ENCODE peak calls at places on chromosome 19, in eight cellular contexts. V is SK-N-SH, Z is stomach, Q is K562, A is tibial nerve, I is sigmoid colon, T is H1, F is HepG2. D is an unnamed sample.

GRCh38 chr19:327291-328024 is 17.1 kb downstream of the MIER2 start:
- DNase-seq in Z (no peak), I (peak), T (no peak), V (no peak), Q (no peak), F (no peak), A (no peak), D (no peak)

GRCh38 chr19:18900700-18901502 is 4.9 kb upstream of the CERS1 start:
- DNase-seq in F (no peak), A (no peak), Q (no peak), Z (no peak), V (no peak), I (no peak), T (no peak), D (no peak)

GRCh38 chr19:42066075-42066754 is 3.8 kb downstream of the GRIK5 start:
- DNase-seq in V (peak), A (no peak), Q (peak), T (peak), F (no peak), Z (no peak), I (no peak), D (peak)

GRCh38 chr19:12034196-12034595 is 1.3 kb downstream of the ZNF433 start:
- DNase-seq in V (no peak), F (no peak), Z (no peak), T (no peak), Q (no peak), A (no peak), I (no peak), D (no peak)

GRCh38 chr19:42301646-42302204 is at the start of gene PRR19:
- DNase-seq in Q (peak), F (no peak), I (no peak), Z (no peak), A (no peak), V (no peak), T (no peak), D (no peak)

GRCh38 chr19:1027953-1028902 is 1.8 kb downstream of the CNN2 start:
- DNase-seq in I (peak), A (no peak), V (peak), Q (peak), T (peak), Z (peak), F (peak), D (peak)

GRCh38 chr19:6947745-6948144 is 60.4 kb downstream of the ADGRE1 start:
- DNase-seq in Q (no peak), Z (no peak), I (no peak), F (peak), V (no peak), A (no peak), T (no peak), D (peak)

GRCh38 chr19:925087-925911 is 536 bp upstream of the ARID3A start:
- DNase-seq in T (peak), F (peak), I (peak), Q (peak), A (peak), V (peak), Z (peak), D (peak)

GRCh38 chr19:47231215-47232054 is 436 bp upstream of the BBC3 start:
- DNase-seq in F (peak), Z (peak), Q (peak), I (peak), V (peak), T (peak), A (peak), D (peak)

GRCh38 chr19:46229442-46229841 is at the start of gene IGFL1:
- DNase-seq in Z (no peak), Q (no peak), T (no peak), A (no peak), F (no peak), I (no peak), V (no peak), D (no peak)

GRCh38 chr19:14977128-14977527 is 2.5 kb downstream of the SLC1A6 start:
- DNase-seq in V (no peak), I (no peak), A (no peak), T (no peak), F (no peak), Z (no peak), Q (no peak), D (no peak)

GRCh38 chr19:33174186-33174585 is 19.9 kb upstream of the LRP3 start:
- DNase-seq in A (no peak), T (no peak), Z (no peak), Q (no peak), F (no peak), V (no peak), I (no peak), D (no peak)

GRCh38 chr19:33175156-33175782 is 18.9 kb upstream of the LRP3 start:
- DNase-seq in Z (no peak), I (no peak), V (no peak), Q (no peak), T (no peak), A (no peak), F (no peak), D (no peak)

GRCh38 chr19:33176670-33177416 is 17.3 kb upstream of the LRP3 start:
- DNase-seq in Q (peak), F (peak), T (peak), V (peak), Z (peak), A (peak), I (peak), D (peak)

GRCh38 chr19:33177417-33177976 is 16.6 kb upstream of the LRP3 start:
- DNase-seq in T (peak), I (peak), V (peak), Q (no peak), Z (no peak), A (no peak), F (peak), D (peak)

GRCh38 chr19:33175886-33176669 is 18.1 kb upstream of the LRP3 start:
- DNase-seq in Z (no peak), V (peak), I (no peak), T (peak), A (no peak), Q (no peak), F (peak), D (peak)
- TF ChIP-seq EP300 in Z (no peak), V (no peak), I (no peak), T (no peak), A (no peak), Q (no peak), F (peak), D (no peak)

GRCh38 chr19:58213075-58213369 is 15.7 kb upstream of the ZNF544 start:
- DNase-seq in T (no peak), A (no peak), F (no peak), V (no peak), Q (no peak), Z (no peak), I (no peak), D (no peak)

GRCh38 chr19:58218899-58219298 is 9.8 kb upstream of the ZNF544 start:
- DNase-seq in F (peak), Q (peak), Z (no peak), A (no peak), V (peak), I (no peak), T (peak), D (no peak)

GRCh38 chr19:58217607-58218391 is 10.9 kb upstream of the ZNF544 start:
- DNase-seq in Q (no peak), Z (no peak), V (no peak), I (no peak), A (no peak), F (no peak), T (no peak), D (no peak)

GRCh38 chr19:58212336-58213074 is 16.2 kb upstream of the ZNF544 start:
- DNase-seq in V (no peak), T (no peak), A (no peak), I (no peak), Z (no peak), F (no peak), Q (no peak), D (peak)

GRCh38 chr19:58217069-58217481 is 11.6 kb upstream of the ZNF544 start:
- DNase-seq in F (no peak), I (no peak), T (no peak), Z (no peak), A (no peak), Q (no peak), V (no peak), D (no peak)
- TF ChIP-seq EP300 in F (no peak), I (no peak), T (no peak), Z (no peak), A (no peak), Q (no peak), V (no peak), D (no peak)

GRCh38 chr19:55605637-55606470 is at the start of gene ZNF865:
- DNase-seq in V (peak), Q (peak), F (peak), Z (peak), T (peak), I (peak), A (peak), D (peak)

GRCh38 chr19:55606471-55606787 is 982 bp downstream of the ZNF865 start:
- DNase-seq in Z (no peak), Q (no peak), V (no peak), T (no peak), I (no peak), F (no peak), A (no peak), D (no peak)

GRCh38 chr19:55605207-55605636 is 225 bp upstream of the ZNF865 start:
- DNase-seq in Z (peak), A (peak), Q (peak), V (peak), T (peak), F (peak), I (peak), D (peak)

GRCh38 chr19:55609326-55609725 is 3.9 kb downstream of the ZNF865 start:
- DNase-seq in T (no peak), V (no peak), Z (no peak), I (no peak), A (no peak), F (no peak), Q (no peak), D (no peak)

DNA sequence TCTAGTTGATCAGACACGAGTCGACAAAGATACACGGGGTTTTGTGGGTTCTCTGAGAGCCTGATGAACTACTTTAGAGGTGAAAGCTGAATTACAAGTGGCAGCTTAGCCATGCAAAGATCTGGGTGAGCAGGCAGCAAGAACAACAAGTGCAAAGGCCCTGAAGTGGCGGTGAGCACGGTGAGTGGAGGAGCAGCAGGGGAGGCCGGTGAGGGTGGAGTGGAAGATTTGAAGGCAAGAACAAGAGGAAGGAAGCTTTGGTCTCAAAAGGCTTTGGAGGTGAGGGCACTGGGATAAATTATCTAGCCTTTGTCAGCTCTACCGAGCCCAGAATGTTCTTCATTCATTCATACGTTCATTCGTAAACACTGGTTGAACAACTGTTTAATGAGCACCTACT is 1.4 kb downstream of the ZNF865 start:
- DNase-seq in F (no peak), A (no peak), Q (no peak), T (no peak), V (no peak), I (no peak), Z (no peak), D (no peak)
- TF ChIP-seq EP300 in F (no peak), A (no peak), Q (no peak), T (no peak), V (no peak), I (no peak), Z (no peak), D (no peak)

GRCh38 chr19:13376537-13376936 is 129.7 kb downstream of the CACNA1A start:
- DNase-seq in A (no peak), Q (no peak), T (no peak), V (no peak), F (no peak), I (no peak), Z (no peak), D (no peak)

GRCh38 chr19:13370948-13371347 is 135.3 kb downstream of the CACNA1A start:
- DNase-seq in F (no peak), A (no peak), Z (no peak), V (no peak), I (no peak), Q (no peak), T (no peak), D (no peak)

DNA sequence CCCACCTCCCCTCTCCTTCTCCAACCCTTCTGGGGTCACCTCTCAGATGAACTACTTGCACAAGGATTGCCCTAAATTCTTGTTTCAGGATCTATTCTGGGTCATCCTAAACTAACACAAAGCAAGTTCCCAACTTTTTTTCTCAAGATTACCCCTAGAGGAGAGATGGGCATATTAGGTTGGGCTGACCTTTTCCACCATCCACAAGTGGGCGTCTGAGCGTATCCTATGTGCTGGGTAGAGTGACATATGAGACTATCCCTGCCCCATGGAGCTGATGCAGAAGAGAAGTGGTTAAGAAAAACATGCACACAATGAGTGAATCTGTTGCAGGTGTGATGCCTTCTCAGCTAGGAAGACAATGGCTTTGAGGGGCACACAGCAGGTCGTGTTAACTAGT is 132.7 kb downstream of the CACNA1A start:
- DNase-seq in Z (no peak), V (no peak), T (no peak), Q (no peak), A (no peak), I (no peak), F (no peak), D (no peak)
- TF ChIP-seq EP300 in Z (no peak), V (no peak), T (no peak), Q (no peak), A (no peak), I (no peak), F (no peak), D (no peak)

DNA sequence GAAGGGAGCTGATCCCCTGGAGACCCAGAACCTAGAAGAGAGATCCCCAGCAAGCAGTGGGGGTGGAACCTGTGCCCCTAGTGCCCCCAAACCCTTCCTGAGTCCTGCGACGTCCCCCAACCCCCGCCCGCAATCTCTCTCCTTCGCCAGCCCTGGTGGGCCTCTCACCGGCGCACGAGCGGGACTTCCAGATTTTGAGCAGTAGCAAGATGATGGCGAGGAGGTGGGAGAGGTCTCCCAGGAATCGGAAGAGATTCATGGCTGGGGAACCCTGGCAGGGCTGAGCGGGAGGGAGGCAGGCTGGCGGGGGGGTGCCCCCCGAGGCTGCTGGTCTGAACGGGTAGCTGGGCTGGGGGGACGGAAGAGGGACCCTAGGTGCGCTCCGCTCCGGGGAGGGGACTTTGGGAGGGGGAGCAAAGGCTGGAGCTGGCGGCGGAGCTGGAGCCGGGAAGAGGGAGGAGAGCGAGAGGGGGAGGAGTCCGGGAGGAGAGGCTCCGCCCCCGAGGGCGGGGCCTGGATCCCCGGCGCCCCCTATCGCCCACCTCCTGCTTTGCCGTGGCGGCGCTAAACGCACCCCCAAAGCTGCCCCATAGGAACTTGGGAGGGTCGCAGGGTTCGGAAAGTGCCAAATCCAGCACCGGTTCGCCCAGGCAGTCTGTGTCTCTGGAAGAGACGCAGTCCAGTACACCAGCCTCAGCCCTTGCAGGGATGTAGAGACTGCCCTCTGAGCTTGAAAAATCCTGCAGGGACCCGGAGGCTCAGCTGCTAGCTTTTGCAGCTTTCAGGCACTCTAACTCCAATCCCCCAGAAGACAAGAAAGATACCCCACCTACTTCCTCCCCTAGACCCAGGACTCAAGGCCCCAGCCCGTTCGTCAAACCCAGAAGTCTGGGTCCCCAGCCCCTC is at the start of gene KDELR1:
- DNase-seq in T (peak), I (peak), V (peak), Z (peak), A (peak), F (peak), Q (peak), D (peak)
- TF ChIP-seq EP300 in T (no peak), I (no peak), V (no peak), Z (no peak), A (no peak), F (no peak), Q (no peak), D (no peak)

GRCh38 chr19:35751839-35752745 is 3.7 kb downstream of the LIN37 start:
- DNase-seq in Z (no peak), F (no peak), V (no peak), I (peak), T (no peak), Q (no peak), A (no peak), D (no peak)
- TF ChIP-seq EP300 in Z (no peak), F (no peak), V (no peak), I (no peak), T (no peak), Q (no peak), A (no peak), D (no peak)

GRCh38 chr19:4639531-4640246 is 373 bp downstream of the TNFAIP8L1 start:
- DNase-seq in Q (no peak), T (no peak), F (peak), I (peak), Z (no peak), V (peak), A (no peak), D (no peak)
- TF ChIP-seq EP300 in Q (no peak), T (no peak), F (no peak), I (no peak), Z (no peak), V (no peak), A (no peak), D (no peak)

GRCh38 chr19:2083174-2083854 is 12.8 kb downstream of the MOB3A start:
- DNase-seq in Z (no peak), T (no peak), V (peak), F (no peak), A (no peak), I (peak), Q (no peak), D (no peak)
- TF ChIP-seq EP300 in Z (no peak), T (no peak), V (no peak), F (no peak), A (no peak), I (no peak), Q (no peak), D (no peak)